ENCODE peak calls at places on chromosomes 6 and 20, in five cellular contexts. L is thyroid gland, Y is AG04450, F is aorta, S is cardiac muscle cell. J is an unnamed sample.
A peak's percentile ranks its signal among the peaks of the same experiment; 100 is the strongest.

GRCh38 chr20:58855506-58856314 is 3.2 kb downstream of the GNAS start:
- DNase-seq in Y (no peak), L (no peak), S (no peak), F (no peak), J (no peak)

GRCh38 chr6:96562886-96563285 is at the start of gene FHL5:
- DNase-seq in Y (no peak), L (no peak), F (no peak), S (peak; percentile 2), J (no peak)

GRCh38 chr6:165641672-165642156 is 21.3 kb downstream of the PDE10A start:
- DNase-seq in Y (no peak), S (no peak), L (peak; percentile 67), F (no peak), J (no peak)

GRCh38 chr6:2942916-2943563 is 28.3 kb downstream of the SERPINB6 start:
- DNase-seq in L (no peak), S (no peak), F (no peak), Y (no peak), J (no peak)

GRCh38 chr6:56593801-56594318 is 48.8 kb downstream of the DST start:
- DNase-seq in Y (no peak), F (no peak), L (no peak), S (peak; percentile 6), J (no peak)

GRCh38 chr20:7171911-7172310 is 404.4 kb downstream of the BMP2 start:
- DNase-seq in Y (no peak), L (no peak), F (no peak), S (peak; percentile 43), J (no peak)

GRCh38 chr6:111841822-111842221 is 31.4 kb downstream of the FYN start:
- DNase-seq in F (no peak), Y (no peak), S (peak; percentile 82), L (peak; percentile 5), J (no peak)

GRCh38 chr6:43123691-43124314 is 47.3 kb upstream of the SRF start:
- DNase-seq in S (no peak), L (no peak), F (peak; percentile 68), Y (no peak), J (no peak)

GRCh38 chr6:85458782-85459181 is 8.9 kb downstream of the NT5E start:
- DNase-seq in S (no peak), L (peak; percentile 78), F (no peak), Y (no peak), J (no peak)

DNA sequence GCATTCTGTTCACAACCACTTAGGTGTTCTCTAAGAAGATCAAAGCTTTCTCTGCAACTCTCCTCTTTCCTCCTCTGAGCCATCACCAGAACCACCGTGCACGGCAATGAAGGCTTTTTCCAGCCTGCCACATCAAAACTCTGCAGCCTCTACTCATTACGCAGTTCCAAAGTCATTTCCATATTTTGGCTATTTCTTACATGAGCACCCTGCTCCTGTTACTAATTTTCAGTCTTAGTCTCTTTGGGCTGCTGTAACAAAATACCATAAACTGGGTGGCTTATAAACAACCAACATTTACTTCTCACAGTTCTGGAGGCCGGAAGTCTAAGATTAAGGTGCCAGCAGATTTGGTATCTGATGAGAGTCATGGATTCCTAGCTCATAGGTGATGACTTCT is 70.4 kb upstream of the THBS2 start:
- DNase-seq in L (no peak), F (no peak), S (no peak), Y (no peak), J (no peak)
- H3K4me3 ChIP-seq in L (no peak overlapping the region), F (no peak overlapping the region), S (no peak overlapping the region), Y (no peak overlapping the region), J (no peak overlapping the region)

DNA sequence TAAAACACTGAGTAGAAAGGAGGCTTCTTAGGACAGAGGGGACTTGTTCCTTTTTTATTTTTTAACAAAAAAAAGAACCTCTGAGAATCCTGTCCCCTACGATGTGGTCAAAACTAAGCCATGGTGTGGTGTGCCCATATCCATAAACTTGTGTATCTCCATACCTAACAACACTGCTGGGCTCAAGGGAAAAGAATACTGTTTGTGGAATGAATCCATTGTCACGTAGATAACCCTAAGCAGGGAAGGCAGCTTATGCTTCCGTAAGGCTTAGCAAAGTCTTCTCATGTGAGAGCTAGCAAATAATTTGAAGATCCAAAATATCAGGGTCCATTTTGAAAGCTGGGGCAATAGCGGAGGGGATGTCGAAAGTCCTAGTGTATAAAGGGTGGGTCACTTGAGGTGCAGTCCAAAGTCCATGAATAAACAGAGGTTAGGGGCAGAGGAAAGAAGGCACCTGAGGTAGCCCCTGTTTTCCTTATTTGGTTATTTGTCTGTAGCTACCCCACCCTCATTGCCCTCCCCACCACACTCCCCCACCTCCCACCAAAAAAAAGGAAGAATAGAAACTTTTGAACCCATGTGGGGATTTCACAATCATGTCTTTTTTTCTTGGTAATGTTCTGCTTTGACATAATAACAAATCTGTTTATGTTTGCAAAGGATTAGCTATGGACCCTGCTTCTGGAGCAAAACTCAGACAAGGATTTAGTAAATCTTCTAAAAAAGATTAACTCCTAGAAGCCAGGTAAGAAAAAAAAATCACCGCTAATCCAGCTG is 70.9 kb downstream of the PLAGL1 start:
- DNase-seq in F (no peak), Y (no peak), L (no peak), S (peak; percentile 5), J (no peak)
- H3K27ac ChIP-seq in F (no peak overlapping the region), Y (no peak overlapping the region), L (no peak overlapping the region), S (no peak overlapping the region), J (no peak overlapping the region)

GRCh38 chr6:127346512-127346911 is 3.1 kb upstream of the ECHDC1 start:
- DNase-seq in S (no peak), L (no peak), F (no peak), Y (no peak), J (no peak)
- H3K4me3 ChIP-seq in S (no peak overlapping the region), L (no peak overlapping the region), F (no peak overlapping the region), Y (no peak overlapping the region), J (no peak overlapping the region)

GRCh38 chr6:150492941-150493340 is 106.7 kb upstream of the PLEKHG1 start:
- DNase-seq in F (no peak), Y (no peak), S (peak; percentile 56), L (no peak), J (no peak)

GRCh38 chr6:150492507-150492906 is 107.2 kb upstream of the PLEKHG1 start:
- DNase-seq in Y (no peak), F (no peak), S (peak; percentile 7), L (no peak), J (no peak)

GRCh38 chr6:150491131-150491795 is 108.4 kb upstream of the PLEKHG1 start:
- DNase-seq in S (peak; percentile 43), F (no peak), Y (no peak), L (no peak), J (no peak)

GRCh38 chr6:150490586-150490985 is 109.1 kb upstream of the PLEKHG1 start:
- DNase-seq in Y (no peak), S (no peak), F (no peak), L (no peak), J (no peak)

GRCh38 chr6:150491796-150492142 is 107.9 kb upstream of the PLEKHG1 start:
- DNase-seq in L (no peak), F (no peak), Y (no peak), S (no peak), J (no peak)
- H3K27ac ChIP-seq in L (no peak overlapping the region), F (no peak overlapping the region), Y (no peak overlapping the region), S (no peak overlapping the region), J (no peak overlapping the region)

DNA sequence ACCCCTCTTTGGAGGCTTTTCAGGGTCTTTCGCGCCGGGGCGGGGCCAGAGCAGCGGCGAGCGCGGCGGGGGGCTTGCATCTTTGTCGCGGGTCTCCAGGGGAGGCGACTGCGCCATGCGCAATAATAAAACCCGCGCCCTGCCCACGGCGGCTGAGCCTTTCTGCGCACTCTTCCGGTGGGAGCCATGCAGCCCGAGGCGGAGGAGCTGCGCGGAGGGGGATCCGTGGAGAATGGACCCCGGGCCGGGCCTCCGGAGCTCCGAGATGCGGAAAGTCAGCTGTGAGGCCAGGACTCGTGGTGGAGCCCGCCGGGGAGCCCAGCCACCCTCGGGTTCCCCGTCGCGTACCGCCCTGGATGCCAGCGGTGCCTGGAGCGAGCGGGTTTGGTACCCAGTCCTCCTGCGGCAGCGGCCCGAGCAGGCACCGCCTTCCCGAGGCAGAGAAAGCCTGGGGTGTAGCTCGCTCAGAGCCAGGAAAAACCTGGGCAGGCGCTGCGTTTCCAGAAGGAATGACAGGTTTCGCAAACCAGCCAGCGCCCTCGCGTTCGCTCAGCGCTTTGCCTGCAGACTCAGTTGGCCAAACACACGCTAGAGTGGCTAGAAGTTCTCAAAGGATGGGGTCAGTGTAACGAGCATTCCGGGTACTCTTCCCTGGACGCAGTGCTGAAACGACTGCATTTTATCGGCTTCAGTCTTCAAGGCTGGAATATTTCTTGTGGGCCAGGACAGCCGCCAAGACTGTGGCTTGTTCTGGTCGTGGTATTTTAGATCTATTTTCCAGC is 1.3 kb downstream of the AKAP12 start:
- DNase-seq in Y (peak; percentile 13), S (peak; percentile 87), L (peak; percentile 73), F (peak; percentile 82), J (peak; percentile 50)
- H3K4me3 ChIP-seq in Y (peak overlapping the region; percentile 76), S (peak overlapping the region; percentile 89), L (peak overlapping the region; percentile 57), F (peak overlapping the region; percentile 90), J (peak overlapping the region; percentile 95)

DNA sequence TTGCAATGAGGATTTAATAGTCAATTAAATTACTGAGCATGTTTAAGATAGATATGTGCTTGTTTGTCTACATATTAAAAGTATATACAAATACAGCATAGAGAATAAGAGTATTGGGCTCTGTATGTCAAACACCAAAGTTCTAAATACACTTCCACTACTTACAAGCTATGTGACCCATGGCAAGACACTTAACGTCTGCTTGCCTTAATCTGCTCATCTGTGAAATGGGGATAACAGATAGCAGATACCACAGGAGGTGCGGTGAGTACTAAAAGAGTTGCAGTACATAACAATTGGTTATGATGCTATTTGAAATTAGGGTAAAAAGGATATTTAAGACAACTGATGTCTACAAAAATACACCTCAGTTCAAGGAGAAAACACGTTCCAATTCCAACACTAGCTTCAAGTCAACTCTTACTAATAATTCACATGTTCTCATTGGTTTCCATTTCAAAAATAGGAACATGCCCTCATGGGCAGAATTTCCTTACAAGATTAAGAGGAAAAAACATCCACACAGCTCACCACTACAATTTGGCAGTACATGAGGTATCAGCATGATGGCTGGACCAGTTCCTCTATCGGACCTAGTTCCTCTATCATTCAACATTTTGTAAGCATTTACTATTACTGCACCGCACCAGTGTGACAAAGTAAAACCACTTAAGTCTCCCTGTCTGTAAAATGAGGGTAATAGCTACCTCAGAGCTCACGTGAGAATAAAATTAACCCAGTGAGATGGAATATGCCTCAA is 101.1 kb downstream of the SMLR1 start:
- DNase-seq in L (no peak), F (no peak), Y (no peak), S (no peak), J (no peak)
- H3K27ac ChIP-seq in L (no peak overlapping the region), F (no peak overlapping the region), Y (no peak overlapping the region), S (no peak overlapping the region), J (no peak overlapping the region)

DNA sequence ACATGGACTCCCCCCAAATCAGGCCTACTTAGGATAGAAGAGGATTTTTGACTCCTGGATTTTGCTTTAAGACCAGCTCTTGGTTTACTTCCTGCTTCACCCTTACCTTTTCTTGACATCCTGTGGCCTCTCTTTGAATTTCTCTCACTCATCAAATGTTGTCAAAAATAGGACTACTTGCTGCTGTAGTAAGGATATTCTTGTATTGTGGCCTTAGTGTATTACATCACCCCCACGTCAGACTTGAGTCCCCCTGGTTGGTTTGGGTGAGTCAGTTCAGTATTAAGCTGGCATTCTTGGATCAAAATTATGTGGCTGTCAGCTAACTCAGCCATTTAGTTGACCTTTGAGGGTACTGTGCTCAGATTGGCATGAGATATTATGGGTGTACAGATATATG is 1.1 kb downstream of the TPX2 start:
- DNase-seq in Y (no peak), L (no peak), F (no peak), S (peak; percentile 57), J (no peak)
- H3K4me3 ChIP-seq in Y (peak overlapping the region; percentile 97), L (no peak overlapping the region), F (no peak overlapping the region), S (peak overlapping the region; percentile 47), J (no peak overlapping the region)

J was measured in tibial artery.